ENCODE peak calls at places on chromosomes 2 and 18, in ten cellular contexts. N is sigmoid colon, C is cardiac fibroblast, J is GM06990, Z is fibroblast of pulmonary artery, D is MM.1S, W is left ventricle myocardium inferior, A is uterus, P is Peyer's patch, Q is body of pancreas. T is an unnamed sample.

GRCh38 chr18:63882333-63883141 is 5.0 kb upstream of the SERPINB2 start:
- DNase-seq in N (no peak), C (peak; percentile 80), J (no peak), Z (peak; percentile 91), D (no peak), W (no peak), A (no peak), P (no peak), Q (peak; percentile 85), T (peak; percentile 55)

GRCh38 chr2:226869371-226869770 is 33.5 kb downstream of the RHBDD1 start:
- DNase-seq in N (no peak), C (peak; percentile 6), J (no peak), Z (peak; percentile 8), D (no peak), W (no peak), A (no peak), P (no peak), Q (no peak), T (no peak)

GRCh38 chr2:26605195-26605968 is 35.8 kb downstream of the CIB4 start:
- DNase-seq in N (peak; percentile 53), C (peak; percentile 58), J (no peak), Z (peak; percentile 64), D (peak; percentile 27), W (no peak), A (no peak), P (no peak), Q (peak; percentile 42), T (peak; percentile 26)

GRCh38 chr2:149492923-149493322 is 94.7 kb downstream of the MMADHC start:
- DNase-seq in N (no peak), C (no peak), J (no peak), Z (no peak), D (no peak), W (no peak), A (no peak), P (no peak), Q (no peak), T (no peak)

GRCh38 chr2:121429119-121429903 is 101.4 kb upstream of the RNU4ATAC start:
- DNase-seq in N (no peak), C (peak; percentile 72), J (no peak), Z (peak; percentile 67), D (no peak), W (no peak), A (no peak), P (no peak), Q (no peak), T (no peak)

GRCh38 chr2:70029814-70030409 is 57.4 kb upstream of the PCBP1 start:
- DNase-seq in N (peak; percentile 91), C (peak; percentile 89), J (no peak), Z (peak; percentile 88), D (peak; percentile 42), W (peak; percentile 54), A (peak; percentile 74), P (no peak), Q (peak; percentile 36), T (peak; percentile 93)

GRCh38 chr18:55570966-55571365 is 17.0 kb downstream of the TCF4 start:
- DNase-seq in N (no peak), C (no peak), J (no peak), Z (no peak), D (no peak), W (no peak), A (no peak), P (no peak), Q (no peak), T (no peak)

GRCh38 chr2:181904022-181904632 is 12.6 kb downstream of the ITPRID2 start:
- DNase-seq in N (no peak), C (peak; percentile 72), J (peak; percentile 9), Z (peak; percentile 71), D (peak; percentile 38), W (no peak), A (no peak), P (no peak), Q (no peak), T (no peak)

GRCh38 chr18:40911582-40912254 is 1043.3 kb upstream of the PIK3C3 start:
- DNase-seq in N (no peak), C (peak; percentile 33), J (no peak), Z (peak; percentile 58), D (no peak), W (no peak), A (no peak), P (no peak), Q (no peak), T (no peak)

DNA sequence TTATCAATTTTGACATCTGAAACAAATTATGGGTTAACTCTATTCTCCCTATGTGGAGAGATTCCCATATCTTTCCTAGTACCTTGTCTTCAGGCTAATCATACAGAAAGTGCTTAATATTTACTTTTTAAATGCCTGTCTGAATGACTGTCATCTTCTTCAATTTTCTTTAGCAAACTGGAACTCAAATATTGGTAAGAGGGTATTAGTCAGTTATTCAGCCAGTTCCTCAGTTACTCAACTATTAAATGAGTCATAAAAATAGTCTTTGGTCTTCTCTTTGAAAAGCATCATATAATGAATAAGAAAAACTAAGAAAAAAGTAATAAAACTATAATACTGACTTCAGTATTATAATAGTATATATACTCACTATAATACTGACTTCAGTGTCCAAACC is 1037.9 kb upstream of the PIK3C3 start:
- DNase-seq in N (no peak), C (no peak), J (no peak), Z (peak; percentile 28), D (no peak), W (no peak), A (no peak), P (no peak), Q (no peak), T (no peak)
- TF ChIP-seq CTCF in N (no peak), C (no peak), J (no peak), Z (no peak), D (no peak), W (no peak), A (no peak), P (no peak), Q (no peak), T (no peak)

GRCh38 chr2:203500297-203500696 is 34.8 kb downstream of the RAPH1 start:
- DNase-seq in N (no peak), C (no peak), J (no peak), Z (no peak), D (no peak), W (no peak), A (no peak), P (no peak), Q (no peak), T (no peak)

GRCh38 chr2:203498161-203498560 is 36.9 kb downstream of the RAPH1 start:
- DNase-seq in N (no peak), C (peak; percentile 81), J (no peak), Z (peak; percentile 90), D (no peak), W (no peak), A (no peak), P (no peak), Q (no peak), T (no peak)

GRCh38 chr2:203500951-203501350 is 34.1 kb downstream of the RAPH1 start:
- DNase-seq in N (no peak), C (no peak), J (no peak), Z (no peak), D (no peak), W (no peak), A (no peak), P (no peak), Q (no peak), T (no peak)

DNA sequence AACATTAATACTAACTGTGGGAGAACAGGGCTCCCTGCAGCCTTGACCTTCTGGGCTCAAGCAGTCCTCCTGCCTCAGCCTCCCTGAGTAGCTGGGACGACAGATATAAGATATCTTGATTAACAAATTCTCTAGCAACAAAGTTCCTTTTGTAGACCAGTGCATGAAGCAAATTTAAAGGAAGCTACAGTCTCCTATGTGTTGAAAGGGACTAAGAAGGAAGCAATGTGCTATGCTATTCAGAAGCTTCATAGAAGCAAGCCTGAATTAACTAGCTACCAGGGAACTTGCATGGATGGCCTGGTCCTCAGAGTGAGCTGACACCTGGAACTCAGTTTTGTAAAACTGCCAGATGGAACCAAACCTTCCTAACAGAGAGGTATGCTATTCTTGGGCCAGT is 33.2 kb downstream of the RAPH1 start:
- DNase-seq in N (no peak), C (no peak), J (no peak), Z (no peak), D (no peak), W (no peak), A (no peak), P (no peak), Q (no peak), T (no peak)
- H3K4me3 ChIP-seq in N (no peak overlapping the region), C (no peak overlapping the region), J (no peak overlapping the region), Z (no peak overlapping the region), D (no peak overlapping the region), W (no peak overlapping the region), A (no peak overlapping the region), P (no peak overlapping the region), Q (no peak overlapping the region), T (no peak overlapping the region)

GRCh38 chr2:174545240-174545639 is 52.4 kb downstream of the WIPF1 start:
- DNase-seq in N (no peak), C (no peak), J (no peak), Z (no peak), D (no peak), W (no peak), A (no peak), P (no peak), Q (no peak), T (no peak)

GRCh38 chr2:174551697-174552096 is 45.9 kb downstream of the WIPF1 start:
- DNase-seq in N (no peak), C (no peak), J (no peak), Z (no peak), D (no peak), W (no peak), A (no peak), P (no peak), Q (no peak), T (no peak)

GRCh38 chr2:174544156-174544555 is 53.4 kb downstream of the WIPF1 start:
- DNase-seq in N (no peak), C (peak; percentile 12), J (no peak), Z (peak; percentile 46), D (no peak), W (no peak), A (no peak), P (no peak), Q (no peak), T (no peak)

GRCh38 chr2:174544802-174545201 is 52.8 kb downstream of the WIPF1 start:
- DNase-seq in N (no peak), C (no peak), J (no peak), Z (no peak), D (no peak), W (no peak), A (no peak), P (no peak), Q (no peak), T (no peak)

GRCh38 chr2:174546519-174547506 is 50.8 kb downstream of the WIPF1 start:
- DNase-seq in N (no peak), C (peak; percentile 54), J (no peak), Z (peak; percentile 60), D (peak; percentile 68), W (no peak), A (no peak), P (no peak), Q (no peak), T (no peak)
- TF ChIP-seq CTCF in N (no peak), C (peak; percentile 69), J (peak; percentile 51), Z (peak; percentile 63), D (peak; percentile 68), W (peak; percentile 37), A (no peak), P (no peak), Q (no peak), T (no peak)

DNA sequence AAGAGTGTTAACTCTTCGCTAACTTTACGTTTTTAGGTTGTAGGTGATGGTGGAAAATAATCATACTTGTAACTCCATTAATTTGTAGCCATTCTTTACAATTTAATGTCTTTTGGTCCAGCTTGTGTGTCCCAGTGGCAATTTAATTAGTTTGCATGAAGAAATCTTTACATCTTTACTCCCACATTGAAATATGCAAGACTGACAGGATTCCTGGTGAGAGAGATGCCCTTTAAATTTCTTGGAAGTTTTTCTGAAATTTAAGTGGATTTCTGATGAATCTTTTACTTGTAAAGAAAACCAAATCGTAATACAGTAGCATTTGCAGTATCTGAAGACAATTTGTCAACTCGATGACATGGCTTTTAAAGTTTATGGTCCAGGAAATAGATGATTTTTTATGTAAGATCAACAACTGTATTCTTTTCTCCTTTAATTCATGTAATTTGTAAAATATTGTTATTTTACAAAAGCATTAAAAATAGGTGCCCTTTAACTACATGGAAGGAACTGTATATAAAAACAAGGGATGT is 3.0 kb downstream of the PHLPP1 start:
- DNase-seq in N (no peak), C (no peak), J (no peak), Z (no peak), D (no peak), W (no peak), A (no peak), P (no peak), Q (no peak), T (no peak)
- H3K4me3 ChIP-seq in N (peak overlapping the region; percentile 81), C (no peak overlapping the region), J (no peak overlapping the region), Z (peak overlapping the region; percentile 61), D (peak overlapping the region; percentile 67), W (peak overlapping the region; percentile 75), A (peak overlapping the region; percentile 87), P (no peak overlapping the region), Q (no peak overlapping the region), T (no peak overlapping the region)